ENCODE peak calls at places on chromosomes 13 and 19, in ten cellular contexts. A, P, F, B, I, C, Y, N, K and L are unnamed samples.

GRCh38 chr13:95083758-95084157 is 217.5 kb downstream of the ABCC4 start:
- DNase-seq in A (no peak), P (no peak), F (peak), B (no peak), I (no peak), C (no peak), Y (no peak), N (no peak), K (peak), L (no peak)

GRCh38 chr19:290539-291521 is at the start of gene PLPP2:
- DNase-seq in A (no peak), P (no peak), F (peak), B (peak), I (peak), C (no peak), Y (peak), N (no peak), K (no peak), L (no peak)

GRCh38 chr13:23919006-23919405 is 21.7 kb upstream of the C1QTNF9B start:
- DNase-seq in A (no peak), P (no peak), F (no peak), B (no peak), I (no peak), C (no peak), Y (no peak), N (no peak), K (no peak), L (no peak)

GRCh38 chr13:73704587-73704986 is 429.6 kb downstream of the KLF12 start:
- DNase-seq in A (no peak), P (no peak), F (no peak), B (no peak), I (no peak), C (no peak), Y (no peak), N (no peak), K (no peak), L (no peak)

GRCh38 chr13:52127783-52128702 is 830 bp downstream of the NEK5 start:
- DNase-seq in A (peak), P (no peak), F (peak), B (peak), I (peak), C (peak), Y (peak), N (peak), K (peak), L (peak)

GRCh38 chr13:108486096-108486495 is 143.3 kb upstream of the MYO16 start:
- DNase-seq in A (no peak), P (no peak), F (no peak), B (no peak), I (no peak), C (no peak), Y (no peak), N (no peak), K (no peak), L (no peak)

GRCh38 chr13:110338441-110339101 is 31.5 kb downstream of the COL4A2 start:
- DNase-seq in A (peak), P (no peak), F (peak), B (peak), I (no peak), C (peak), Y (peak), N (no peak), K (peak), L (no peak)

GRCh38 chr13:49645451-49645850 is 17.1 kb downstream of the ARL11 start:
- DNase-seq in A (no peak), P (no peak), F (no peak), B (no peak), I (no peak), C (no peak), Y (no peak), N (no peak), K (no peak), L (no peak)

GRCh38 chr19:30888937-30889336 is 460.3 kb downstream of the TSHZ3 start:
- DNase-seq in A (no peak), P (no peak), F (no peak), B (no peak), I (no peak), C (no peak), Y (no peak), N (no peak), K (no peak), L (no peak)

GRCh38 chr19:13978721-13979191 is 26.4 kb downstream of the DCAF15 start:
- DNase-seq in A (no peak), P (no peak), F (no peak), B (peak), I (no peak), C (no peak), Y (no peak), N (no peak), K (no peak), L (no peak)

GRCh38 chr19:20247016-20247683 is 80.1 kb downstream of the ZNF486 start:
- DNase-seq in A (peak), P (no peak), F (peak), B (peak), I (no peak), C (peak), Y (no peak), N (no peak), K (no peak), L (peak)

GRCh38 chr19:57377498-57378146 is 12.0 kb upstream of the ZNF548 start:
- DNase-seq in A (no peak), P (no peak), F (no peak), B (no peak), I (no peak), C (no peak), Y (no peak), N (no peak), K (no peak), L (no peak)

GRCh38 chr19:46192990-46193650 is 36.4 kb upstream of the IGFL1 start:
- DNase-seq in A (no peak), P (no peak), F (peak), B (no peak), I (no peak), C (no peak), Y (no peak), N (peak), K (peak), L (peak)

GRCh38 chr13:26377038-26377437 is 123.1 kb downstream of the CDK8 start:
- DNase-seq in A (no peak), P (no peak), F (peak), B (no peak), I (peak), C (no peak), Y (no peak), N (peak), K (peak), L (no peak)

GRCh38 chr19:55536951-55537740 is at the start of gene SBK2:
- DNase-seq in A (no peak), P (no peak), F (no peak), B (no peak), I (peak), C (no peak), Y (no peak), N (no peak), K (no peak), L (no peak)
- H3K27ac ChIP-seq in A (no peak), P (no peak), F (no peak), B (no peak), I (peak), C (no peak), Y (no peak), N (peak), K (no peak), L (no peak)

GRCh38 chr13:99617474-99618255 is 116.4 kb downstream of the TM9SF2 start:
- DNase-seq in A (peak), P (no peak), F (peak), B (peak), I (no peak), C (no peak), Y (peak), N (peak), K (peak), L (no peak)

GRCh38 chr13:99610702-99611289 is 109.5 kb downstream of the TM9SF2 start:
- DNase-seq in A (no peak), P (no peak), F (no peak), B (no peak), I (no peak), C (no peak), Y (no peak), N (no peak), K (no peak), L (no peak)

GRCh38 chr13:99619207-99619606 is 117.9 kb downstream of the TM9SF2 start:
- DNase-seq in A (no peak), P (no peak), F (no peak), B (no peak), I (no peak), C (no peak), Y (no peak), N (no peak), K (no peak), L (no peak)

GRCh38 chr13:99614465-99614885 is 113.2 kb downstream of the TM9SF2 start:
- DNase-seq in A (no peak), P (no peak), F (no peak), B (no peak), I (no peak), C (no peak), Y (peak), N (no peak), K (no peak), L (no peak)
- TF ChIP-seq CTCF in A (peak), P (no peak), F (no peak), B (no peak), I (peak), C (peak), Y (no peak), N (no peak), K (peak), L (no peak)

GRCh38 chr13:47678201-47678963 is 322.7 kb downstream of the SUCLA2 start:
- DNase-seq in A (no peak), P (no peak), F (peak), B (no peak), I (no peak), C (no peak), Y (no peak), N (no peak), K (no peak), L (no peak)

GRCh38 chr13:47675871-47676270 is 325.2 kb downstream of the SUCLA2 start:
- DNase-seq in A (no peak), P (no peak), F (no peak), B (no peak), I (no peak), C (no peak), Y (no peak), N (no peak), K (no peak), L (no peak)

GRCh38 chr13:47679391-47679790 is 321.7 kb downstream of the SUCLA2 start:
- DNase-seq in A (no peak), P (no peak), F (peak), B (no peak), I (no peak), C (no peak), Y (no peak), N (no peak), K (peak), L (no peak)

DNA sequence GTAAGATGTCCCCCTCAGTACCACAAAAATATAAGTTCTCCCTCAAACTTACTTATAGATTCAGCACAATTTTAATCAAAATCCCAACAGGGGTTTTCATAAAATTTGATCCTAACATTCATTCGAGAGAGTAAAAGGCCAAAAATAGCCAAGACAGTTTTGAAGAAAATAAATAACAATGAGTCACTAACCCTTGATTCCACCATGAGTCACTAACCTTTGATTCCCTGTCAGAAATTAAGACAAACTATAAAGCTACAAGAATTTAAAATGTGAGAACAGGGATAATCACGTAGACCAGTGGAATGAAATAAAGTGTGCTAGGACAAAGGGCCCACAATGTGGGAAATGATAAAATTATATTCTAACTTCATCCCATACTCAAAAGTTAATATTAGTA is 320.3 kb downstream of the SUCLA2 start:
- DNase-seq in A (no peak), P (no peak), F (peak), B (no peak), I (no peak), C (no peak), Y (no peak), N (no peak), K (peak), L (no peak)
- H3K27ac ChIP-seq in A (no peak), P (no peak), F (no peak), B (no peak), I (no peak), C (no peak), Y (no peak), N (no peak), K (no peak), L (no peak)

GRCh38 chr19:42428676-42429075 is 1.5 kb upstream of the LIPE start:
- DNase-seq in A (no peak), P (no peak), F (no peak), B (no peak), I (no peak), C (no peak), Y (no peak), N (no peak), K (no peak), L (no peak)

GRCh38 chr19:42435316-42435715 is 7.4 kb downstream of the CXCL17 start:
- DNase-seq in A (no peak), P (no peak), F (no peak), B (no peak), I (no peak), C (no peak), Y (no peak), N (no peak), K (no peak), L (no peak)

GRCh38 chr19:42431486-42431885 is 4.3 kb upstream of the LIPE start:
- DNase-seq in A (no peak), P (no peak), F (no peak), B (no peak), I (no peak), C (no peak), Y (no peak), N (no peak), K (no peak), L (no peak)

GRCh38 chr19:42436006-42436405 is 6.7 kb downstream of the CXCL17 start:
- DNase-seq in A (no peak), P (no peak), F (no peak), B (no peak), I (no peak), C (no peak), Y (no peak), N (no peak), K (no peak), L (no peak)

DNA sequence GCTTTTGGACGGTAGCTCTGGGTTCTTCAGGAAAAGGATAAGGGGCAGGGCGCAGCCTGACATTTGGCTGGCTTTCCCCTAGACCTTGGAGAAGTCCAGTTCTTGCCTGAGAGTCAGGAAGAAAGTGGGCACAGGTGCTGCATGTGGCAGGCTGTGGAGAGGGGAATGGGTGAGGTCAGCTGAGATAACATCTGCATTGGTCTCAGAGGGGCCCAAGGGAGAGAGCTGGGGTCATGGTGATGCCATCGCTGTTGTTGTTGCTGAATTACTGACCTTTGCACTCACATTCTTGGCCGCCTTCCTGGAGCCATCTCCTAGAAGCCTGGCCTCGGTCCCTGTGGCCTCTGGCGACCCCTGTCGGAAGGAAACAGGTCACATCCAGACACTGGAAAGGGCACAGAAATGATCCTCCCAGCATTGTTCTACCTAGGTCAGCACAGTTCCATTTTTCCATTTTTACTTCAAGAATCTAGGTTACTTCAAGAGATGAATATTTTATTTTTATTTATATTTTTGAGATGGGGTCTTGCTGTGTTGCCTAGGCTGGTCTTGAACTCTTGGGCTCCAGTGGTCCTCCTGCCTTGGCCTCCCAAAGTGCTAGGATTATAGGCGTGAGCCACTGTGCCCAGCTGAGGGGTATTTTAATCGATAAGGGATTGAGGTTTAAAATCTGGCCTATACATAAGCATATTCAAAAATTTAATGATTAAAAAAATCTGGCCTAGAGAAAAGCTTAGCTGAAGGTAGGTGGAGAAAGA is 6.5 kb upstream of the LIPE start:
- DNase-seq in A (peak), P (no peak), F (no peak), B (peak), I (no peak), C (peak), Y (peak), N (peak), K (peak), L (peak)
- TF ChIP-seq CTCF in A (peak), P (no peak), F (peak), B (no peak), I (peak), C (peak), Y (peak), N (peak), K (peak), L (peak)

GRCh38 chr19:3604227-3604986 is 2.3 kb downstream of the TBXA2R start:
- DNase-seq in A (no peak), P (no peak), F (no peak), B (peak), I (no peak), C (no peak), Y (no peak), N (no peak), K (no peak), L (no peak)
- H3K27ac ChIP-seq in A (no peak), P (peak), F (no peak), B (no peak), I (no peak), C (peak), Y (peak), N (peak), K (no peak), L (peak)

DNA sequence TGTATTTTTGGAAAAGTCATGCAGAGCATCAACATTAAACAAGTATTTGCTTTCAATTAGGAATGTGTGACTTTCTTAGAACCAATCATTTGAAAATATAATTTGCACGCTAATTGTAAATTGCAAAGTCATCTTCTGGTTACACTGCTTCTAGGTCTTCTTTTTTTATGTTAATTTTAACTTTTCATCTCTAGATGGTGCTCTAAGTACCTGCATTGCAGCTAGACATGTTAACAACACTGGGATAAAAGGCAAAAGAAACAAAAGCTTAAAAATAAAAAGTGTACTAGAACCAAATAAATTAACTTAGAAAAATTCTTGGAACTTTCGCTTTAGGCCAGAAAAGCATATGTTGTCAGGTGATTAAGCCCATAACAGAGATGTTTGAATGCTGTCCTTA is 2758.2 kb downstream of the PCDH9 start:
- DNase-seq in A (no peak), P (no peak), F (peak), B (no peak), I (no peak), C (no peak), Y (no peak), N (no peak), K (peak), L (no peak)
- TF ChIP-seq CTCF in A (peak), P (peak), F (peak), B (no peak), I (no peak), C (no peak), Y (no peak), N (peak), K (peak), L (no peak)

GRCh38 chr19:6228523-6229215 is 51.1 kb downstream of the MLLT1 start:
- DNase-seq in A (no peak), P (no peak), F (peak), B (no peak), I (no peak), C (no peak), Y (no peak), N (peak), K (no peak), L (no peak)
- H3K27ac ChIP-seq in A (no peak), P (no peak), F (no peak), B (no peak), I (peak), C (no peak), Y (no peak), N (no peak), K (no peak), L (no peak)

GRCh38 chr19:4199699-4200293 is 17.3 kb downstream of the ANKRD24 start:
- DNase-seq in A (no peak), P (no peak), F (no peak), B (no peak), I (no peak), C (no peak), Y (peak), N (no peak), K (no peak), L (no peak)
- TF ChIP-seq CTCF in A (no peak), P (no peak), F (no peak), B (no peak), I (peak), C (no peak), Y (peak), N (no peak), K (no peak), L (no peak)

GRCh38 chr19:38381138-38381537 is 6.7 kb downstream of the GGN start:
- DNase-seq in A (no peak), P (no peak), F (no peak), B (no peak), I (no peak), C (no peak), Y (no peak), N (no peak), K (no peak), L (no peak)

GRCh38 chr19:38385057-38385803 is 2.6 kb downstream of the GGN start:
- DNase-seq in A (no peak), P (no peak), F (no peak), B (no peak), I (no peak), C (no peak), Y (no peak), N (no peak), K (no peak), L (no peak)

GRCh38 chr19:38384209-38385027 is 3.4 kb downstream of the GGN start:
- DNase-seq in A (no peak), P (no peak), F (peak), B (no peak), I (no peak), C (no peak), Y (no peak), N (no peak), K (no peak), L (no peak)

GRCh38 chr19:38383743-38384142 is 4.1 kb downstream of the GGN start:
- DNase-seq in A (no peak), P (no peak), F (no peak), B (no peak), I (no peak), C (no peak), Y (no peak), N (no peak), K (no peak), L (no peak)

DNA sequence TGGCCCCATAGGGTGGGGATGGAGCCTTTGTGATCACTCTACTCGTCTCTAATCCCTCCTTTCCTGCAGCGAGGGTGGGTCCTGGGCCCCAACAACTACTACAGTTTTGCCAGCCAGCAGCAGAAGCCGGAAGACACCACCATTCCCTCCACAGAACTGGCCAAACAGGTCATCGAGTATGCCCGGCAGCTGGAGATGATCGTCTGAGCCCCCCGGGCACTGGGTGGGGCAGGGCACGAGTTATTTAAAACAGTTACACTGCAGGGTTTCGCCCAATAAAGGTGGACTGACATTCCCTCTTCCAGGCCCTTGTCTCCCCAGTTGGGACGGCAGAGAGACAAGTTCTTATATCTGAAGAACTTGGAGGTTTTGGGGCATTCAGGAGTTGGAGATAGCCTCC is 4.7 kb downstream of the GGN start:
- DNase-seq in A (no peak), P (no peak), F (no peak), B (no peak), I (no peak), C (no peak), Y (no peak), N (no peak), K (no peak), L (no peak)
- H3K27ac ChIP-seq in A (no peak), P (no peak), F (no peak), B (no peak), I (no peak), C (no peak), Y (no peak), N (no peak), K (no peak), L (no peak)